ENCODE peak calls at places on chromosomes 12 and 14, in four cellular contexts. One of them, this sample, is unnamed.

GRCh38 chr14:22131749-22132476 is 457.1 kb downstream of the DAD1 start:
- DNase-seq in esophagus muscularis mucosa: no peak
- DNase-seq in breast epithelium: no peak
- DNase-seq in H1: no peak
- DNase-seq in this sample: no peak

GRCh38 chr12:124457287-124458219 is 109.9 kb downstream of the NCOR2 start:
- DNase-seq in H1: no peak
- DNase-seq in breast epithelium: peak
- DNase-seq in esophagus muscularis mucosa: peak
- DNase-seq in this sample: peak

GRCh38 chr12:49160415-49160814 is 28.5 kb downstream of the TUBA1A start:
- DNase-seq in H1: no peak
- DNase-seq in breast epithelium: no peak
- DNase-seq in esophagus muscularis mucosa: no peak
- DNase-seq in this sample: no peak

GRCh38 chr14:50533314-50533705 is 941 bp upstream of the MAP4K5 start:
- DNase-seq in H1: no peak
- DNase-seq in breast epithelium: no peak
- DNase-seq in esophagus muscularis mucosa: no peak
- DNase-seq in this sample: no peak

GRCh38 chr12:47190271-47190750 is 110.6 kb upstream of the AMIGO2 start:
- DNase-seq in esophagus muscularis mucosa: no peak
- DNase-seq in H1: no peak
- DNase-seq in breast epithelium: no peak
- DNase-seq in this sample: no peak

GRCh38 chr12:45388545-45388944 is 172.7 kb downstream of the ANO6 start:
- DNase-seq in breast epithelium: no peak
- DNase-seq in H1: no peak
- DNase-seq in esophagus muscularis mucosa: no peak
- DNase-seq in this sample: no peak

GRCh38 chr12:29149691-29150382 is 759 bp downstream of the FAR2 start:
- DNase-seq in esophagus muscularis mucosa: no peak
- DNase-seq in breast epithelium: no peak
- DNase-seq in H1: no peak
- DNase-seq in this sample: no peak

GRCh38 chr12:25187781-25188180 is 7.2 kb downstream of the DNAI7 start:
- DNase-seq in breast epithelium: no peak
- DNase-seq in H1: no peak
- DNase-seq in esophagus muscularis mucosa: no peak
- DNase-seq in this sample: no peak

GRCh38 chr14:69475194-69475818 is 9.2 kb upstream of the PLEKHD1 start:
- DNase-seq in breast epithelium: no peak
- DNase-seq in H1: no peak
- DNase-seq in esophagus muscularis mucosa: no peak
- DNase-seq in this sample: no peak

GRCh38 chr14:92340938-92341337 is 18.0 kb downstream of the SLC24A4 start:
- DNase-seq in H1: no peak
- DNase-seq in esophagus muscularis mucosa: no peak
- DNase-seq in breast epithelium: no peak
- DNase-seq in this sample: no peak

GRCh38 chr14:93745603-93746273 is 42.5 kb downstream of the PRIMA1 start:
- DNase-seq in breast epithelium: no peak
- DNase-seq in esophagus muscularis mucosa: no peak
- DNase-seq in H1: no peak
- DNase-seq in this sample: no peak

GRCh38 chr14:104895207-104895785 is 29.4 kb upstream of the PLD4 start:
- DNase-seq in esophagus muscularis mucosa: no peak
- DNase-seq in H1: no peak
- DNase-seq in breast epithelium: no peak
- DNase-seq in this sample: no peak

GRCh38 chr12:9180810-9181209 is 27.4 kb downstream of the PZP start:
- DNase-seq in esophagus muscularis mucosa: no peak
- DNase-seq in H1: no peak
- DNase-seq in breast epithelium: no peak
- DNase-seq in this sample: no peak

GRCh38 chr12:59632408-59632807 is 36.6 kb downstream of the SLC16A7 start:
- DNase-seq in breast epithelium: peak
- DNase-seq in esophagus muscularis mucosa: no peak
- DNase-seq in H1: no peak
- DNase-seq in this sample: no peak

GRCh38 chr14:70782361-70782760 is 27.0 kb downstream of the MAP3K9 start:
- DNase-seq in esophagus muscularis mucosa: no peak
- DNase-seq in breast epithelium: no peak
- DNase-seq in H1: no peak
- DNase-seq in this sample: no peak

GRCh38 chr14:72638021-72638420 is 255.9 kb downstream of the DPF3 start:
- DNase-seq in esophagus muscularis mucosa: peak
- DNase-seq in breast epithelium: no peak
- DNase-seq in H1: no peak
- DNase-seq in this sample: no peak

GRCh38 chr14:31326111-31326510 is 94.2 kb downstream of the HEATR5A start:
- DNase-seq in breast epithelium: no peak
- DNase-seq in H1: no peak
- DNase-seq in esophagus muscularis mucosa: no peak
- DNase-seq in this sample: no peak

GRCh38 chr12:122421815-122422737 is at the start of gene CLIP1:
- DNase-seq in H1: no peak
- DNase-seq in esophagus muscularis mucosa: peak
- DNase-seq in breast epithelium: peak
- DNase-seq in this sample: peak

GRCh38 chr14:61193471-61193870 is 87.7 kb downstream of the TMEM30B start:
- DNase-seq in H1: no peak
- DNase-seq in breast epithelium: no peak
- DNase-seq in esophagus muscularis mucosa: no peak
- DNase-seq in this sample: no peak

GRCh38 chr12:97267803-97268202 is 194.8 kb upstream of the RMST start:
- DNase-seq in breast epithelium: no peak
- DNase-seq in esophagus muscularis mucosa: no peak
- DNase-seq in H1: no peak
- DNase-seq in this sample: no peak

GRCh38 chr12:114869091-114869834 is 185.3 kb upstream of the TBX3 start:
- DNase-seq in esophagus muscularis mucosa: no peak
- DNase-seq in breast epithelium: no peak
- DNase-seq in H1: no peak
- DNase-seq in this sample: no peak

GRCh38 chr12:2451025-2451424 is 343.7 kb upstream of the FKBP4 start:
- DNase-seq in H1: no peak
- DNase-seq in esophagus muscularis mucosa: no peak
- DNase-seq in breast epithelium: no peak
- DNase-seq in this sample: no peak

GRCh38 chr14:76780875-76781647 is 19.8 kb downstream of the VASH1 start:
- DNase-seq in breast epithelium: peak
- DNase-seq in esophagus muscularis mucosa: peak
- DNase-seq in H1: no peak
- DNase-seq in this sample: no peak

GRCh38 chr14:33834956-33835655 is 115.8 kb downstream of the EGLN3 start:
- DNase-seq in H1: no peak
- DNase-seq in breast epithelium: no peak
- DNase-seq in esophagus muscularis mucosa: no peak
- DNase-seq in this sample: no peak

GRCh38 chr12:58961906-58962305 is 41.6 kb upstream of the LRIG3 start:
- DNase-seq in breast epithelium: no peak
- DNase-seq in esophagus muscularis mucosa: no peak
- DNase-seq in H1: no peak
- DNase-seq in this sample: no peak

GRCh38 chr12:15772405-15773018 is 16.7 kb downstream of the EPS8 start:
- DNase-seq in esophagus muscularis mucosa: no peak
- DNase-seq in H1: no peak
- DNase-seq in breast epithelium: no peak
- DNase-seq in this sample: no peak

GRCh38 chr14:61076531-61076930 is 95.5 kb downstream of the SLC38A6 start:
- DNase-seq in H1: no peak
- DNase-seq in esophagus muscularis mucosa: no peak
- DNase-seq in breast epithelium: no peak
- DNase-seq in this sample: no peak

DNA sequence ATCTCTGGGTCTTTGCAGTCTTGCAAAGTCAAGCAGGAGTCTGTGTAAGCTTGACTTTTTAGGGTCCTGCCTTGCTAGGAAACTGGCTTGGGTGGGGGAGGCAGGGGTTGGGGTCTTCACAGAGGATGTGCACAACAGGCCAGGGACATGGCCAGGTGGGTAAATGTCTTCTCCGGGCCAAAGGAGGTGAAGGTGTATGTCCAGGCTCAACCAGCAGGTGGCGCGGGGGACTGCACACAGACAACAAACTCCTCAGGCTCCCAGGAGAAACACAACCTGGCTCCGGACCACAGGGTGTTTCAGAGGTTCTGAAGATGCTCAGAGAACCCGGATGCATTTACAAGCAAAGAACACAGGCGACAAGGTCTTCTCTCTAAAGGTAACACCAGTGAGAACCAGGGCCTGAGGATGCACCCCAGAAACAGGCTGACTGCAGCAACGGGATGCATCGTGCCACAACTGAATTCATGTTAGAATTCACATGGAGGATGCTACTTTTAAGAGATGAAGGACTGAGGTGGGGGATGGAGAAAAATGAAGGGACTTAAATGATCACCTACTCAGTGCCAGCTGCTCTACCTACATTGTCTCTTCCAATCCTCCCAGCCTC is 56.0 kb downstream of the PLEKHG3 start:
- DNase-seq in breast epithelium: no peak
- DNase-seq in H1: no peak
- DNase-seq in esophagus muscularis mucosa: no peak
- DNase-seq in this sample: no peak
- TF ChIP-seq POLR2A in breast epithelium: no peak
- TF ChIP-seq POLR2A in H1: no peak
- TF ChIP-seq POLR2A in esophagus muscularis mucosa: no peak
- TF ChIP-seq POLR2A in this sample: no peak

GRCh38 chr12:118334939-118335567 is 37.7 kb downstream of the TAOK3 start:
- DNase-seq in breast epithelium: no peak
- DNase-seq in H1: no peak
- DNase-seq in esophagus muscularis mucosa: no peak
- DNase-seq in this sample: no peak
- H3K27ac ChIP-seq in breast epithelium: no peak
- H3K27ac ChIP-seq in H1: no peak
- H3K27ac ChIP-seq in esophagus muscularis mucosa: no peak
- H3K27ac ChIP-seq in this sample: no peak

GRCh38 chr12:52873832-52874572 is 25.2 kb upstream of the KRT78 start:
- DNase-seq in breast epithelium: peak
- DNase-seq in esophagus muscularis mucosa: peak
- DNase-seq in H1: no peak
- DNase-seq in this sample: peak
- TF ChIP-seq POLR2AphosphoS5 in breast epithelium: no peak
- TF ChIP-seq POLR2AphosphoS5 in esophagus muscularis mucosa: no peak
- TF ChIP-seq POLR2AphosphoS5 in H1: no peak
- TF ChIP-seq POLR2AphosphoS5 in this sample: peak

GRCh38 chr12:26832817-26833691 is at the start of gene ITPR2:
- DNase-seq in H1: peak
- DNase-seq in breast epithelium: peak
- DNase-seq in esophagus muscularis mucosa: peak
- DNase-seq in this sample: peak
- TF ChIP-seq POLR2A in H1: peak
- TF ChIP-seq POLR2A in breast epithelium: peak
- TF ChIP-seq POLR2A in esophagus muscularis mucosa: peak
- TF ChIP-seq POLR2A in this sample: no peak

GRCh38 chr12:57893460-57894353 is 47.2 kb upstream of the CTDSP2 start:
- DNase-seq in breast epithelium: peak
- DNase-seq in H1: no peak
- DNase-seq in esophagus muscularis mucosa: peak
- DNase-seq in this sample: peak

GRCh38 chr12:57896139-57896436 is 45.3 kb upstream of the ATP23 start:
- DNase-seq in esophagus muscularis mucosa: no peak
- DNase-seq in H1: no peak
- DNase-seq in breast epithelium: no peak
- DNase-seq in this sample: no peak

GRCh38 chr12:57894577-57895292 is 46.6 kb upstream of the ATP23 start:
- DNase-seq in esophagus muscularis mucosa: no peak
- DNase-seq in breast epithelium: no peak
- DNase-seq in H1: no peak
- DNase-seq in this sample: no peak

GRCh38 chr12:57896437-57897201 is 44.7 kb upstream of the ATP23 start:
- DNase-seq in H1: no peak
- DNase-seq in esophagus muscularis mucosa: no peak
- DNase-seq in breast epithelium: peak
- DNase-seq in this sample: peak

DNA sequence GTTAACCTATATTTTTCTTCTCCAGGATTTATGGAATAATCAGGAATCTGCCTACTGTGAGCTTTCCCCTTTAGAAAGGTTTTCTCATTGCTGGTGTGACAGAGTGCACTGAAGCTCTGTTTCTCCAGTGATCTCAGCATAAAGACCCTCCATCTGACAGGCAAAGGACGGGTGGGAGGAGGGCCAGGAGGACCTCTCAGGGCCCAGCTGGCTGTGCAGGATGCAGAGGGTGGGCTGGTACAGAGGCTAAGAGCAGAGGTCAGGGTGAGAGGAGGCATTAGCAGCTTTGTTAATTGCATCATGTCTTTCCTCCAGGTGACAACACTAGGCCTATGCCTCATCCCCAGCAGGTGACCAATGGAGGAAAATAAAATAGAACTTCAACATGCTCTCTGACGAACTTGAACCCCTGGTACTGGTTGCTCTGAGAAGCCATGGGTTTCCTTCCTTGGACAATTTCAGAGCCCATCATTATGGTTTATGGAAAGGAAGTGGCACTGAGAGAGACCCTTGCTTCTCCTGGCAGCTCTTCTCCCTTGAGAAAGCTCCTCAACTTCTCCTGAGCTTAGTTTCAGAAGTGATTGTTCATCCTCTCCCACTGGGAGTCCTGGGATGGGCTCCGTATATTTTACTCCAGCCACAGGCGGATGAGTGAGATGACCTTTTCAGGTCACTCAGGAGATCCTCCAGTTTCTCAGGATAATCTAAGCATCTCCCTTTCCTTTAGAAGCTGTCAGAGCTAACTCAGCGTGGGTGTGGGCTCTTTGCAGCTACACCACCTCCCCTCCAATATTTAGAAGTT is 45.8 kb upstream of the ATP23 start:
- DNase-seq in H1: no peak
- DNase-seq in esophagus muscularis mucosa: no peak
- DNase-seq in breast epithelium: no peak
- DNase-seq in this sample: no peak
- H3K27ac ChIP-seq in H1: no peak
- H3K27ac ChIP-seq in esophagus muscularis mucosa: peak
- H3K27ac ChIP-seq in breast epithelium: peak
- H3K27ac ChIP-seq in this sample: peak

DNA sequence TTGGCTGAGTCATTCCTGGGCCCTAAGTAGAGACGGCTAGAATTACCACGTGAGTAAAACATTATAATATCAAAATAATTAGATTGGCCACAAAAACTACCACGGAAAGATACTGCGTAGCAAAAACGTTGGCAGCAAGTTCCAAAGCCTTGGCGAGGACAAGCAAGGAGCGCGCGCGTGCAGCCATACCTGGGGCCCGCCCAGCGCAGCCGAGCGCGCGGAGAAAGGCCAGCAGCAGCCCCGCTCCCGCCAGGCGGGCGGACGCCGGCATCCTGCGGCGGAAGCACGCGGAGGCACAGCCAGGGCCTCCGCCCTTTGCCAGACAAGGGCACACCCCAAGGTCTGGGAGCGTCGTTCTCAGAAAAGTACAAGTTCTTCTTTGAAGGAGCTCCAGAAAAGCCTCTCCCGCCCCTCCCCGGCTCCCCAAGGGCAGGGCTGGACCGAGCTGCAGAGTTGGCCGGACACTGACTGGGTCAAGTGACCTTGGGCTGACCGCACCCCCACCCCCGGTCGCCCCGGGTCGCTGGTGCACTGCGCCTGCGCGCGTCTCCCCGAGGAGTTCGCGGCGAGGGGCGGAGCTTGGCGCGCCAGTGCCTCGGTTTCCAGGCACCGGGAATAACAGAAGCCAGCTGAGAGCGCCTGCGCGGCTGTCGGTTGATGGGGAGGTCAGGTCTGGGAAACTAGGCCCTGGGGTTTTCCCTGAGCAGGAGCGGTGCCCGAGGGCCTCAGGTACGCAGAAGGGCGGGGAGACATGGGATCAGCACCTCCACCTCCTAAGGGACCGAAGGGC is at the start of gene ZC2HC1C:
- DNase-seq in breast epithelium: peak
- DNase-seq in H1: peak
- DNase-seq in esophagus muscularis mucosa: peak
- DNase-seq in this sample: peak
- TF ChIP-seq POLR2AphosphoS5 in breast epithelium: peak
- TF ChIP-seq POLR2AphosphoS5 in H1: peak
- TF ChIP-seq POLR2AphosphoS5 in esophagus muscularis mucosa: peak
- TF ChIP-seq POLR2AphosphoS5 in this sample: no peak

This sample was measured in suprapubic skin.